ENCODE peak calls at places on chromosomes 16 and 17, in six cellular contexts. One of them, this sample, is unnamed.

GRCh38 chr17:1002771-1003555 is 6.0 kb downstream of the TIMM22 start:
- DNase-seq in endodermal cell: no peak
- DNase-seq in T-helper 2 cell: no peak
- DNase-seq in tibial artery: no peak
- DNase-seq in omental fat pad: no peak
- DNase-seq in skeletal muscle cell: no peak
- DNase-seq in this sample: peak; percentile 93

GRCh38 chr17:57911834-57912673 is 43.2 kb downstream of the CUEDC1 start:
- DNase-seq in endodermal cell: peak; percentile 77
- DNase-seq in T-helper 2 cell: no peak
- DNase-seq in tibial artery: peak; percentile 91
- DNase-seq in omental fat pad: no peak
- DNase-seq in skeletal muscle cell: peak; percentile 25
- DNase-seq in this sample: peak; percentile 94

GRCh38 chr17:13888043-13888442 is 181.3 kb upstream of the COX10 start:
- DNase-seq in endodermal cell: no peak
- DNase-seq in T-helper 2 cell: no peak
- DNase-seq in tibial artery: no peak
- DNase-seq in omental fat pad: no peak
- DNase-seq in skeletal muscle cell: no peak
- DNase-seq in this sample: no peak

GRCh38 chr16:49532243-49532870 is 158.8 kb downstream of the C16orf78 start:
- DNase-seq in endodermal cell: no peak
- DNase-seq in T-helper 2 cell: no peak
- DNase-seq in tibial artery: no peak
- DNase-seq in omental fat pad: no peak
- DNase-seq in skeletal muscle cell: no peak
- DNase-seq in this sample: no peak

GRCh38 chr16:27317738-27318398 is 4.1 kb downstream of the IL4R start:
- DNase-seq in endodermal cell: no peak
- DNase-seq in T-helper 2 cell: peak; percentile 61
- DNase-seq in tibial artery: no peak
- DNase-seq in omental fat pad: no peak
- DNase-seq in skeletal muscle cell: no peak
- DNase-seq in this sample: no peak

GRCh38 chr16:30961384-30961783 is 3.8 kb downstream of the SETD1A start:
- DNase-seq in endodermal cell: no peak
- DNase-seq in T-helper 2 cell: no peak
- DNase-seq in tibial artery: no peak
- DNase-seq in omental fat pad: no peak
- DNase-seq in skeletal muscle cell: no peak
- DNase-seq in this sample: no peak

GRCh38 chr17:55690105-55690508 is 32.6 kb downstream of the TMEM100 start:
- DNase-seq in endodermal cell: no peak
- DNase-seq in T-helper 2 cell: no peak
- DNase-seq in tibial artery: no peak
- DNase-seq in omental fat pad: no peak
- DNase-seq in skeletal muscle cell: no peak
- DNase-seq in this sample: no peak

GRCh38 chr17:50349241-50349595 is 3.3 kb downstream of the XYLT2 start:
- DNase-seq in endodermal cell: peak; percentile 39
- DNase-seq in T-helper 2 cell: no peak
- DNase-seq in tibial artery: peak; percentile 46
- DNase-seq in omental fat pad: no peak
- DNase-seq in skeletal muscle cell: no peak
- DNase-seq in this sample: no peak

GRCh38 chr17:81834831-81835267 is at the start of gene PPP1R27:
- DNase-seq in endodermal cell: no peak
- DNase-seq in T-helper 2 cell: no peak
- DNase-seq in tibial artery: no peak
- DNase-seq in omental fat pad: no peak
- DNase-seq in skeletal muscle cell: no peak
- DNase-seq in this sample: no peak

GRCh38 chr17:61307905-61308886 is 91.4 kb upstream of the TBX2 start:
- DNase-seq in endodermal cell: peak; percentile 58
- DNase-seq in T-helper 2 cell: no peak
- DNase-seq in tibial artery: no peak
- DNase-seq in omental fat pad: no peak
- DNase-seq in skeletal muscle cell: peak; percentile 99
- DNase-seq in this sample: no peak

GRCh38 chr16:28526201-28527099 is 12.3 kb downstream of the NUPR1 start:
- DNase-seq in endodermal cell: no peak
- DNase-seq in T-helper 2 cell: no peak
- DNase-seq in tibial artery: no peak
- DNase-seq in omental fat pad: no peak
- DNase-seq in skeletal muscle cell: no peak
- DNase-seq in this sample: no peak

GRCh38 chr16:5064915-5065314 is 841 bp downstream of the C16orf89 start:
- DNase-seq in endodermal cell: no peak
- DNase-seq in T-helper 2 cell: no peak
- DNase-seq in tibial artery: no peak
- DNase-seq in omental fat pad: no peak
- DNase-seq in skeletal muscle cell: no peak
- DNase-seq in this sample: no peak

GRCh38 chr17:61825448-61826137 is 37.7 kb downstream of the BRIP1 start:
- DNase-seq in endodermal cell: no peak
- DNase-seq in T-helper 2 cell: no peak
- DNase-seq in tibial artery: no peak
- DNase-seq in omental fat pad: no peak
- DNase-seq in skeletal muscle cell: no peak
- DNase-seq in this sample: no peak

GRCh38 chr16:30095166-30096078 is 591 bp downstream of the YPEL3 start:
- DNase-seq in endodermal cell: peak; percentile 72
- DNase-seq in T-helper 2 cell: no peak
- DNase-seq in tibial artery: no peak
- DNase-seq in omental fat pad: no peak
- DNase-seq in skeletal muscle cell: no peak
- DNase-seq in this sample: no peak

GRCh38 chr17:77285594-77286390 is 145.0 kb downstream of the SEC14L1 start:
- DNase-seq in endodermal cell: no peak
- DNase-seq in T-helper 2 cell: no peak
- DNase-seq in tibial artery: peak; percentile 73
- DNase-seq in omental fat pad: no peak
- DNase-seq in skeletal muscle cell: peak; percentile 76
- DNase-seq in this sample: peak; percentile 62

GRCh38 chr16:86424968-86425367 is 85.4 kb upstream of the FOXF1 start:
- DNase-seq in endodermal cell: no peak
- DNase-seq in T-helper 2 cell: no peak
- DNase-seq in tibial artery: no peak
- DNase-seq in omental fat pad: no peak
- DNase-seq in skeletal muscle cell: no peak
- DNase-seq in this sample: no peak

GRCh38 chr17:76920364-76921139 is 52.3 kb downstream of the MGAT5B start:
- DNase-seq in endodermal cell: peak; percentile 73
- DNase-seq in T-helper 2 cell: no peak
- DNase-seq in tibial artery: no peak
- DNase-seq in omental fat pad: no peak
- DNase-seq in skeletal muscle cell: no peak
- DNase-seq in this sample: no peak

GRCh38 chr17:68161644-68162428 is 86.0 kb upstream of the AMZ2 start:
- DNase-seq in endodermal cell: peak; percentile 44
- DNase-seq in T-helper 2 cell: no peak
- DNase-seq in tibial artery: no peak
- DNase-seq in omental fat pad: no peak
- DNase-seq in skeletal muscle cell: no peak
- DNase-seq in this sample: no peak

GRCh38 chr16:78075800-78076199 is 23.7 kb upstream of the WWOX start:
- DNase-seq in endodermal cell: peak; percentile 55
- DNase-seq in T-helper 2 cell: no peak
- DNase-seq in tibial artery: no peak
- DNase-seq in omental fat pad: no peak
- DNase-seq in skeletal muscle cell: no peak
- DNase-seq in this sample: no peak

GRCh38 chr17:41647038-41647813 is 22.9 kb upstream of the KRT17 start:
- DNase-seq in endodermal cell: no peak
- DNase-seq in T-helper 2 cell: no peak
- DNase-seq in tibial artery: no peak
- DNase-seq in omental fat pad: no peak
- DNase-seq in skeletal muscle cell: no peak
- DNase-seq in this sample: no peak

GRCh38 chr16:10954903-10955302 is 10.5 kb downstream of the CLEC16A start:
- DNase-seq in endodermal cell: no peak
- DNase-seq in T-helper 2 cell: no peak
- DNase-seq in tibial artery: no peak
- DNase-seq in omental fat pad: no peak
- DNase-seq in skeletal muscle cell: no peak
- DNase-seq in this sample: no peak

GRCh38 chr17:3514873-3515272 is 39.1 kb downstream of the ASPA start:
- DNase-seq in endodermal cell: no peak
- DNase-seq in T-helper 2 cell: no peak
- DNase-seq in tibial artery: no peak
- DNase-seq in omental fat pad: no peak
- DNase-seq in skeletal muscle cell: no peak
- DNase-seq in this sample: no peak

GRCh38 chr17:50638851-50639767 is 4.4 kb downstream of the ABCC3 start:
- DNase-seq in endodermal cell: peak; percentile 80
- DNase-seq in T-helper 2 cell: no peak
- DNase-seq in tibial artery: peak; percentile 97
- DNase-seq in omental fat pad: peak; percentile 94
- DNase-seq in skeletal muscle cell: peak; percentile 94
- DNase-seq in this sample: peak; percentile 88

GRCh38 chr16:67241008-67241900 is 6.0 kb downstream of the FHOD1 start:
- DNase-seq in endodermal cell: peak; percentile 79
- DNase-seq in T-helper 2 cell: no peak
- DNase-seq in tibial artery: peak; percentile 87
- DNase-seq in omental fat pad: no peak
- DNase-seq in skeletal muscle cell: peak; percentile 73
- DNase-seq in this sample: no peak

GRCh38 chr17:5431929-5432556 is 6.9 kb downstream of the C1QBP start:
- DNase-seq in endodermal cell: no peak
- DNase-seq in T-helper 2 cell: no peak
- DNase-seq in tibial artery: no peak
- DNase-seq in omental fat pad: no peak
- DNase-seq in skeletal muscle cell: no peak
- DNase-seq in this sample: no peak

GRCh38 chr17:54967621-54968258 is 714 bp downstream of the COX11 start:
- DNase-seq in endodermal cell: peak; percentile 67
- DNase-seq in T-helper 2 cell: peak; percentile 61
- DNase-seq in tibial artery: no peak
- DNase-seq in omental fat pad: no peak
- DNase-seq in skeletal muscle cell: no peak
- DNase-seq in this sample: peak; percentile 3

GRCh38 chr16:27962197-27962596 is 101.3 kb downstream of the GSG1L start:
- DNase-seq in endodermal cell: no peak
- DNase-seq in T-helper 2 cell: no peak
- DNase-seq in tibial artery: no peak
- DNase-seq in omental fat pad: no peak
- DNase-seq in skeletal muscle cell: no peak
- DNase-seq in this sample: no peak

GRCh38 chr17:7477392-7478275 is 1.8 kb downstream of the ZBTB4 start:
- DNase-seq in endodermal cell: peak; percentile 73
- DNase-seq in T-helper 2 cell: no peak
- DNase-seq in tibial artery: peak; percentile 85
- DNase-seq in omental fat pad: no peak
- DNase-seq in skeletal muscle cell: peak; percentile 48
- DNase-seq in this sample: no peak

GRCh38 chr16:2206780-2207433 is 1.7 kb downstream of the MLST8 start:
- DNase-seq in endodermal cell: no peak
- DNase-seq in T-helper 2 cell: no peak
- DNase-seq in tibial artery: no peak
- DNase-seq in omental fat pad: no peak
- DNase-seq in skeletal muscle cell: no peak
- DNase-seq in this sample: no peak

This sample was measured in dermis microvascular lymphatic vessel endothelial cell.